ENCODE peak calls at places on chromosomes 6 and 20, in nine cellular contexts. One of them, this sample, is unnamed.

GRCh38 chr6:3358413-3359090 is 98.3 kb downstream of the SLC22A23 start:
- DNase-seq in HCT116: no peak
- DNase-seq in H1: no peak
- DNase-seq in esophagus muscularis mucosa: no peak
- DNase-seq in stomach: no peak
- DNase-seq in HepG2: no peak
- DNase-seq in breast epithelium: no peak
- DNase-seq in spleen: no peak
- DNase-seq in prostate gland: no peak
- DNase-seq in this sample: no peak

GRCh38 chr20:45347936-45348809 is at the start of gene SDC4:
- DNase-seq in HCT116: no peak
- DNase-seq in H1: peak; percentile 63
- DNase-seq in esophagus muscularis mucosa: no peak
- DNase-seq in stomach: peak; percentile 80
- DNase-seq in HepG2: no peak
- DNase-seq in breast epithelium: peak; percentile 69
- DNase-seq in spleen: peak; percentile 83
- DNase-seq in prostate gland: peak; percentile 68
- DNase-seq in this sample: peak; percentile 78

GRCh38 chr20:64091762-64092161 is 7.6 kb upstream of the LKAAEAR1 start:
- DNase-seq in HCT116: no peak
- DNase-seq in H1: no peak
- DNase-seq in esophagus muscularis mucosa: no peak
- DNase-seq in stomach: no peak
- DNase-seq in HepG2: no peak
- DNase-seq in breast epithelium: no peak
- DNase-seq in spleen: no peak
- DNase-seq in prostate gland: no peak
- DNase-seq in this sample: no peak

GRCh38 chr20:20555838-20556237 is 156.6 kb downstream of the RALGAPA2 start:
- DNase-seq in HCT116: no peak
- DNase-seq in H1: no peak
- DNase-seq in esophagus muscularis mucosa: no peak
- DNase-seq in stomach: no peak
- DNase-seq in HepG2: no peak
- DNase-seq in breast epithelium: no peak
- DNase-seq in spleen: no peak
- DNase-seq in prostate gland: no peak
- DNase-seq in this sample: no peak

GRCh38 chr6:134315974-134316391 is 1.9 kb downstream of the SGK1 start:
- DNase-seq in HCT116: no peak
- DNase-seq in H1: no peak
- DNase-seq in esophagus muscularis mucosa: no peak
- DNase-seq in stomach: no peak
- DNase-seq in HepG2: no peak
- DNase-seq in breast epithelium: no peak
- DNase-seq in spleen: no peak
- DNase-seq in prostate gland: no peak
- DNase-seq in this sample: no peak

GRCh38 chr20:4916991-4917881 is 84.1 kb downstream of the SLC23A2 start:
- DNase-seq in HCT116: no peak
- DNase-seq in H1: no peak
- DNase-seq in esophagus muscularis mucosa: no peak
- DNase-seq in stomach: peak; percentile 42
- DNase-seq in HepG2: no peak
- DNase-seq in breast epithelium: no peak
- DNase-seq in spleen: no peak
- DNase-seq in prostate gland: no peak
- DNase-seq in this sample: no peak

GRCh38 chr6:53044071-53044470 is 21.1 kb upstream of the FBXO9 start:
- DNase-seq in HCT116: no peak
- DNase-seq in H1: no peak
- DNase-seq in esophagus muscularis mucosa: no peak
- DNase-seq in stomach: no peak
- DNase-seq in HepG2: no peak
- DNase-seq in breast epithelium: no peak
- DNase-seq in spleen: no peak
- DNase-seq in prostate gland: no peak
- DNase-seq in this sample: no peak

GRCh38 chr20:33551778-33552177 is 61.9 kb downstream of the CBFA2T2 start:
- DNase-seq in HCT116: no peak
- DNase-seq in H1: no peak
- DNase-seq in esophagus muscularis mucosa: no peak
- DNase-seq in stomach: no peak
- DNase-seq in HepG2: no peak
- DNase-seq in breast epithelium: no peak
- DNase-seq in spleen: no peak
- DNase-seq in prostate gland: no peak
- DNase-seq in this sample: no peak

GRCh38 chr20:13552061-13552460 is 86.7 kb downstream of the TASP1 start:
- DNase-seq in HCT116: no peak
- DNase-seq in H1: no peak
- DNase-seq in esophagus muscularis mucosa: no peak
- DNase-seq in stomach: no peak
- DNase-seq in HepG2: no peak
- DNase-seq in breast epithelium: no peak
- DNase-seq in spleen: no peak
- DNase-seq in prostate gland: no peak
- DNase-seq in this sample: no peak

GRCh38 chr6:141541766-141542324 is 590.9 kb upstream of the GJE1 start:
- DNase-seq in HCT116: no peak
- DNase-seq in H1: no peak
- DNase-seq in esophagus muscularis mucosa: no peak
- DNase-seq in stomach: no peak
- DNase-seq in HepG2: no peak
- DNase-seq in breast epithelium: no peak
- DNase-seq in spleen: no peak
- DNase-seq in prostate gland: no peak
- DNase-seq in this sample: no peak

GRCh38 chr20:39042279-39043150 is 80.4 kb downstream of the DHX35 start:
- DNase-seq in HCT116: no peak
- DNase-seq in H1: no peak
- DNase-seq in esophagus muscularis mucosa: no peak
- DNase-seq in stomach: no peak
- DNase-seq in HepG2: no peak
- DNase-seq in breast epithelium: peak; percentile 52
- DNase-seq in spleen: no peak
- DNase-seq in prostate gland: no peak
- DNase-seq in this sample: no peak

GRCh38 chr20:39041067-39041466 is 78.9 kb downstream of the DHX35 start:
- DNase-seq in HCT116: no peak
- DNase-seq in H1: no peak
- DNase-seq in esophagus muscularis mucosa: no peak
- DNase-seq in stomach: no peak
- DNase-seq in HepG2: no peak
- DNase-seq in breast epithelium: no peak
- DNase-seq in spleen: no peak
- DNase-seq in prostate gland: no peak
- DNase-seq in this sample: no peak

GRCh38 chr20:39045676-39046075 is 83.5 kb downstream of the DHX35 start:
- DNase-seq in HCT116: no peak
- DNase-seq in H1: no peak
- DNase-seq in esophagus muscularis mucosa: no peak
- DNase-seq in stomach: no peak
- DNase-seq in HepG2: no peak
- DNase-seq in breast epithelium: no peak
- DNase-seq in spleen: no peak
- DNase-seq in prostate gland: no peak
- DNase-seq in this sample: no peak

GRCh38 chr20:39047417-39047985 is 85.4 kb downstream of the DHX35 start:
- DNase-seq in HCT116: no peak
- DNase-seq in H1: no peak
- DNase-seq in esophagus muscularis mucosa: no peak
- DNase-seq in stomach: no peak
- DNase-seq in HepG2: no peak
- DNase-seq in breast epithelium: no peak
- DNase-seq in spleen: no peak
- DNase-seq in prostate gland: no peak
- DNase-seq in this sample: no peak

DNA sequence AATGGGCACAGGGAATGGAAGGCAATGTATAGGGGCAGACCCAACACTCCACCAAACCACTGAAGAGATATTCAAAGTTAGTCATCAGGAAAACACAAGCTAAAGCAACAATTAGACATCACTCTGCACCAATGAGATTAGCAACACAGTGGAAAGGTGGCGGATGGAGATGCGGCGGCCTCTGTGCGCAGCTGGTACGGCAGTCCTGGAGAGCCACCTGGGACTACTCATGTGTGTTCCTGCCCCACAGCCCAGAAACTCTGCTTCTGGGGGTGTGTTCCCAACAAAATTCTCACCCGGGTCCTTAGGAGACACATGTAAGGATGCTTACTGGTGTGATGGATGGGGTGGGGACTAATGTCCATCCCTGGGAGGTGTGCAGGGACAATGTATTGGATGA is 82.4 kb downstream of the DHX35 start:
- DNase-seq in HCT116: no peak
- DNase-seq in H1: no peak
- DNase-seq in esophagus muscularis mucosa: no peak
- DNase-seq in stomach: no peak
- DNase-seq in HepG2: no peak
- DNase-seq in breast epithelium: no peak
- DNase-seq in spleen: no peak
- DNase-seq in prostate gland: no peak
- DNase-seq in this sample: no peak
- TF ChIP-seq POLR2A in HCT116: no peak
- TF ChIP-seq POLR2A in H1: no peak
- TF ChIP-seq POLR2A in esophagus muscularis mucosa: no peak
- TF ChIP-seq POLR2A in stomach: no peak
- TF ChIP-seq POLR2A in HepG2: no peak
- TF ChIP-seq POLR2A in breast epithelium: no peak
- TF ChIP-seq POLR2A in spleen: no peak
- TF ChIP-seq POLR2A in prostate gland: no peak
- TF ChIP-seq POLR2A in this sample: no peak

DNA sequence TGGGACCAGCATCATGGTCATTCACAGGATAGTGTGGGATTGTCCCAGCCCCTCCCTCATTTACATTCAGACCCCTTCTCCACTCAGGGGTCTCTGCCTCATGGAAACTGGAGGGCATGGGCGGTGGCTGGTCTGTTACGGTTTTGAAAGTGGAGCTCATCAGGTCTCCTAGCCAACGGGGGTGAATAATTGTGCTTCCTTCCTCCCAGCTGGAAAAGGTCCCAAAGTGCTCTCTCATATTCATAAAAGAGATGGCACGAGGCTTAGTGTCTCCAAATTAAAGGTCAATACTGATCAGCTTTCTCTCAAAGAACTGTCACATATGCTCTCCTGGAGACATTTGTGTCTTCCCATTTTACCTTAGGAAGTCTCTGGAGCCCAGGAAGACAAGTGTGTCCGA is 19.9 kb downstream of the JARID2 start:
- DNase-seq in HCT116: no peak
- DNase-seq in H1: no peak
- DNase-seq in esophagus muscularis mucosa: no peak
- DNase-seq in stomach: no peak
- DNase-seq in HepG2: no peak
- DNase-seq in breast epithelium: no peak
- DNase-seq in spleen: no peak
- DNase-seq in prostate gland: no peak
- DNase-seq in this sample: no peak
- H3K4me3 ChIP-seq in HCT116: no peak overlapping the region
- H3K4me3 ChIP-seq in H1: peak overlapping the region; percentile 47
- H3K4me3 ChIP-seq in esophagus muscularis mucosa: no peak overlapping the region
- H3K4me3 ChIP-seq in stomach: no peak overlapping the region
- H3K4me3 ChIP-seq in HepG2: peak overlapping the region; percentile 35
- H3K4me3 ChIP-seq in breast epithelium: no peak overlapping the region
- H3K4me3 ChIP-seq in spleen: no peak overlapping the region
- H3K4me3 ChIP-seq in prostate gland: no peak overlapping the region
- H3K4me3 ChIP-seq in this sample: no peak overlapping the region

GRCh38 chr20:53582574-53583351 is 10.9 kb downstream of the ZNF217 start:
- DNase-seq in HCT116: no peak
- DNase-seq in H1: no peak
- DNase-seq in esophagus muscularis mucosa: no peak
- DNase-seq in stomach: peak; percentile 26
- DNase-seq in HepG2: peak; percentile 86
- DNase-seq in breast epithelium: no peak
- DNase-seq in spleen: no peak
- DNase-seq in prostate gland: no peak
- DNase-seq in this sample: no peak
- TF ChIP-seq POLR2AphosphoS5 in HCT116: no peak
- TF ChIP-seq POLR2AphosphoS5 in H1: no peak
- TF ChIP-seq POLR2AphosphoS5 in esophagus muscularis mucosa: no peak
- TF ChIP-seq POLR2AphosphoS5 in stomach: peak; percentile 78
- TF ChIP-seq POLR2AphosphoS5 in HepG2: no peak
- TF ChIP-seq POLR2AphosphoS5 in breast epithelium: peak; percentile 51
- TF ChIP-seq POLR2AphosphoS5 in spleen: no peak
- TF ChIP-seq POLR2AphosphoS5 in prostate gland: peak; percentile 25
- TF ChIP-seq POLR2AphosphoS5 in this sample: peak; percentile 40

GRCh38 chr20:6767536-6768227 is at the start of gene BMP2:
- DNase-seq in HCT116: no peak
- DNase-seq in H1: peak; percentile 78
- DNase-seq in esophagus muscularis mucosa: no peak
- DNase-seq in stomach: peak; percentile 70
- DNase-seq in HepG2: no peak
- DNase-seq in breast epithelium: no peak
- DNase-seq in spleen: peak; percentile 81
- DNase-seq in prostate gland: peak; percentile 16
- DNase-seq in this sample: peak; percentile 72
- TF ChIP-seq POLR2A in HCT116: no peak
- TF ChIP-seq POLR2A in H1: no peak
- TF ChIP-seq POLR2A in esophagus muscularis mucosa: no peak
- TF ChIP-seq POLR2A in stomach: no peak
- TF ChIP-seq POLR2A in HepG2: no peak
- TF ChIP-seq POLR2A in breast epithelium: no peak
- TF ChIP-seq POLR2A in spleen: no peak
- TF ChIP-seq POLR2A in prostate gland: no peak
- TF ChIP-seq POLR2A in this sample: no peak

DNA sequence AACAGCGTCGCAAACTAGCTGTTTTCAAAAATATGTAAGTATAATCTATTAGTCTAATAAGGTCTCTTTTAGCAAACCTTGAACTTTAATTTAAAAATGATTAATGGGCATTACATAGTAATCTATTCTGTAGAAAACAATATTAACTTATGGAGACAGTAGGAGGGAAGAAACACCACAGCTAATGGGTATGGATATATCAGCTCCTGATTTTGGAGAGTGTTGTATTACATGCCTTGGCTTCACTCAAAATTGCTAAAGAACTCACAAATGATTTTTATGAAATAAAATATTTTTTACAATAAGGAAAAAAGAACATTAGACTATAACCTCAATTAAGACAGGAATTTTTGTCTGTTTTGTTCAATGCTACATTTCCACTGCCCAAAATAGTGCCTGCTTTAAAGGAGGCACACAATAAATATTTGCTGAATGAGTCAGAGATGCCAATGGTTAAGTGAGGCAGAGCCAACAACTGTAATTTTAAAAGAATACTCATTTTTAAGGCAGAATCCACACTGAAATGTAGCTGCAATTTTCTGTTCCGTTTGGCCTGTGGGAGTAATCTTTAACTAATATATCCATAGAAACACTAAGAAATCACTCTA is 15.7 kb downstream of the ATG5 start:
- DNase-seq in HCT116: peak; percentile 23
- DNase-seq in H1: no peak
- DNase-seq in esophagus muscularis mucosa: no peak
- DNase-seq in stomach: no peak
- DNase-seq in HepG2: peak; percentile 9
- DNase-seq in breast epithelium: no peak
- DNase-seq in spleen: no peak
- DNase-seq in prostate gland: no peak
- DNase-seq in this sample: no peak
- H3K4me3 ChIP-seq in HCT116: peak overlapping the region; percentile 31
- H3K4me3 ChIP-seq in H1: no peak overlapping the region
- H3K4me3 ChIP-seq in esophagus muscularis mucosa: no peak overlapping the region
- H3K4me3 ChIP-seq in stomach: no peak overlapping the region
- H3K4me3 ChIP-seq in HepG2: no peak overlapping the region
- H3K4me3 ChIP-seq in breast epithelium: no peak overlapping the region
- H3K4me3 ChIP-seq in spleen: no peak overlapping the region
- H3K4me3 ChIP-seq in prostate gland: no peak overlapping the region
- H3K4me3 ChIP-seq in this sample: no peak overlapping the region